ENCODE peak calls at places on chromosomes 12 and 14, in six cellular contexts. One of them, this sample, is unnamed.

GRCh38 chr12:96208346-96208745 is 14.2 kb downstream of the ELK3 start:
- DNase-seq in H1: no peak
- DNase-seq in GM12878: no peak
- DNase-seq in HepG2: no peak
- DNase-seq in HCT116: no peak
- DNase-seq in K562: no peak
- DNase-seq in this sample: peak

GRCh38 chr12:77746108-77746507 is 84.6 kb upstream of the NAV3 start:
- DNase-seq in H1: no peak
- DNase-seq in GM12878: peak
- DNase-seq in HepG2: no peak
- DNase-seq in HCT116: no peak
- DNase-seq in K562: no peak
- DNase-seq in this sample: peak

GRCh38 chr12:19546027-19546426 is 106.7 kb downstream of the AEBP2 start:
- DNase-seq in H1: no peak
- DNase-seq in GM12878: no peak
- DNase-seq in HepG2: no peak
- DNase-seq in HCT116: no peak
- DNase-seq in K562: no peak
- DNase-seq in this sample: peak

GRCh38 chr14:96146131-96146771 is 58.4 kb upstream of the BDKRB2 start:
- DNase-seq in H1: peak
- DNase-seq in GM12878: no peak
- DNase-seq in HepG2: no peak
- DNase-seq in HCT116: no peak
- DNase-seq in K562: no peak
- DNase-seq in this sample: peak

GRCh38 chr14:104822821-104823615 is 22.1 kb downstream of the ZBTB42 start:
- DNase-seq in H1: no peak
- DNase-seq in GM12878: no peak
- DNase-seq in HepG2: no peak
- DNase-seq in HCT116: no peak
- DNase-seq in K562: no peak
- DNase-seq in this sample: no peak

GRCh38 chr14:91354979-91355685 is 62.5 kb downstream of the CCDC88C start:
- DNase-seq in H1: peak
- DNase-seq in GM12878: no peak
- DNase-seq in HepG2: no peak
- DNase-seq in HCT116: no peak
- DNase-seq in K562: peak
- DNase-seq in this sample: no peak

GRCh38 chr14:36390718-36391117 is 70.3 kb upstream of the MBIP start:
- DNase-seq in H1: no peak
- DNase-seq in GM12878: no peak
- DNase-seq in HepG2: no peak
- DNase-seq in HCT116: no peak
- DNase-seq in K562: no peak
- DNase-seq in this sample: no peak

GRCh38 chr14:54025661-54026060 is 69.0 kb upstream of the BMP4 start:
- DNase-seq in H1: no peak
- DNase-seq in GM12878: no peak
- DNase-seq in HepG2: peak
- DNase-seq in HCT116: peak
- DNase-seq in K562: no peak
- DNase-seq in this sample: peak

GRCh38 chr14:29354446-29354845 is 573.2 kb downstream of the PRKD1 start:
- DNase-seq in H1: no peak
- DNase-seq in GM12878: no peak
- DNase-seq in HepG2: no peak
- DNase-seq in HCT116: no peak
- DNase-seq in K562: no peak
- DNase-seq in this sample: no peak

GRCh38 chr14:64807588-64807987 is 72.1 kb downstream of the SPTB start:
- DNase-seq in H1: no peak
- DNase-seq in GM12878: no peak
- DNase-seq in HepG2: no peak
- DNase-seq in HCT116: no peak
- DNase-seq in K562: no peak
- DNase-seq in this sample: no peak

GRCh38 chr12:57089259-57090245 is 638 bp downstream of the NAB2 start:
- DNase-seq in H1: peak
- DNase-seq in GM12878: no peak
- DNase-seq in HepG2: no peak
- DNase-seq in HCT116: no peak
- DNase-seq in K562: peak
- DNase-seq in this sample: peak

GRCh38 chr14:77467801-77468200 is 9.9 kb downstream of the AHSA1 start:
- DNase-seq in H1: no peak
- DNase-seq in GM12878: no peak
- DNase-seq in HepG2: no peak
- DNase-seq in HCT116: no peak
- DNase-seq in K562: no peak
- DNase-seq in this sample: no peak

GRCh38 chr12:39294712-39295111 is 148.2 kb downstream of the KIF21A start:
- DNase-seq in H1: no peak
- DNase-seq in GM12878: no peak
- DNase-seq in HepG2: no peak
- DNase-seq in HCT116: no peak
- DNase-seq in K562: no peak
- DNase-seq in this sample: no peak

GRCh38 chr12:82745062-82745461 is 58.4 kb downstream of the TMTC2 start:
- DNase-seq in H1: no peak
- DNase-seq in GM12878: no peak
- DNase-seq in HepG2: no peak
- DNase-seq in HCT116: no peak
- DNase-seq in K562: no peak
- DNase-seq in this sample: no peak

GRCh38 chr14:32201196-32201815 is 539 bp upstream of the RNU6-7 start:
- DNase-seq in H1: peak
- DNase-seq in GM12878: no peak
- DNase-seq in HepG2: peak
- DNase-seq in HCT116: no peak
- DNase-seq in K562: peak
- DNase-seq in this sample: peak

GRCh38 chr12:45745861-45746277 is 16.4 kb downstream of the ARID2 start:
- DNase-seq in H1: no peak
- DNase-seq in GM12878: no peak
- DNase-seq in HepG2: no peak
- DNase-seq in HCT116: no peak
- DNase-seq in K562: no peak
- DNase-seq in this sample: peak

GRCh38 chr12:117118838-117119591 is 19.8 kb upstream of the TESC start:
- DNase-seq in H1: peak
- DNase-seq in GM12878: no peak
- DNase-seq in HepG2: peak
- DNase-seq in HCT116: no peak
- DNase-seq in K562: no peak
- DNase-seq in this sample: no peak

GRCh38 chr12:7241404-7242005 is 52.0 kb downstream of the PEX5 start:
- DNase-seq in H1: no peak
- DNase-seq in GM12878: no peak
- DNase-seq in HepG2: no peak
- DNase-seq in HCT116: no peak
- DNase-seq in K562: peak
- DNase-seq in this sample: no peak

GRCh38 chr12:39846971-39847661 is 227.5 kb upstream of the ABCD2 start:
- DNase-seq in H1: no peak
- DNase-seq in GM12878: no peak
- DNase-seq in HepG2: peak
- DNase-seq in HCT116: no peak
- DNase-seq in K562: no peak
- DNase-seq in this sample: no peak

GRCh38 chr14:54593860-54594259 is 26.9 kb downstream of the SAMD4A start:
- DNase-seq in H1: no peak
- DNase-seq in GM12878: no peak
- DNase-seq in HepG2: no peak
- DNase-seq in HCT116: no peak
- DNase-seq in K562: no peak
- DNase-seq in this sample: peak

GRCh38 chr12:75690556-75690955 is 179.1 kb upstream of the KRR1 start:
- DNase-seq in H1: no peak
- DNase-seq in GM12878: no peak
- DNase-seq in HepG2: no peak
- DNase-seq in HCT116: no peak
- DNase-seq in K562: no peak
- DNase-seq in this sample: no peak

GRCh38 chr14:59707778-59708635 is 131.4 kb upstream of the CCDC175 start:
- DNase-seq in H1: no peak
- DNase-seq in GM12878: no peak
- DNase-seq in HepG2: no peak
- DNase-seq in HCT116: no peak
- DNase-seq in K562: no peak
- DNase-seq in this sample: no peak

GRCh38 chr12:122021193-122021821 is 377 bp upstream of the BCL7A start:
- DNase-seq in H1: peak
- DNase-seq in GM12878: no peak
- DNase-seq in HepG2: no peak
- DNase-seq in HCT116: no peak
- DNase-seq in K562: no peak
- DNase-seq in this sample: peak

GRCh38 chr14:101458536-101459391 is 102.5 kb upstream of the DIO3 start:
- DNase-seq in H1: peak
- DNase-seq in GM12878: no peak
- DNase-seq in HepG2: no peak
- DNase-seq in HCT116: no peak
- DNase-seq in K562: no peak
- DNase-seq in this sample: no peak

GRCh38 chr12:12582895-12583303 is 20.2 kb upstream of the DUSP16 start:
- DNase-seq in H1: no peak
- DNase-seq in GM12878: peak
- DNase-seq in HepG2: peak
- DNase-seq in HCT116: no peak
- DNase-seq in K562: no peak
- DNase-seq in this sample: no peak

GRCh38 chr14:35121026-35121886 is 534 bp downstream of the PPP2R3C start:
- DNase-seq in H1: no peak
- DNase-seq in GM12878: no peak
- DNase-seq in HepG2: no peak
- DNase-seq in HCT116: no peak
- DNase-seq in K562: peak
- DNase-seq in this sample: no peak

DNA sequence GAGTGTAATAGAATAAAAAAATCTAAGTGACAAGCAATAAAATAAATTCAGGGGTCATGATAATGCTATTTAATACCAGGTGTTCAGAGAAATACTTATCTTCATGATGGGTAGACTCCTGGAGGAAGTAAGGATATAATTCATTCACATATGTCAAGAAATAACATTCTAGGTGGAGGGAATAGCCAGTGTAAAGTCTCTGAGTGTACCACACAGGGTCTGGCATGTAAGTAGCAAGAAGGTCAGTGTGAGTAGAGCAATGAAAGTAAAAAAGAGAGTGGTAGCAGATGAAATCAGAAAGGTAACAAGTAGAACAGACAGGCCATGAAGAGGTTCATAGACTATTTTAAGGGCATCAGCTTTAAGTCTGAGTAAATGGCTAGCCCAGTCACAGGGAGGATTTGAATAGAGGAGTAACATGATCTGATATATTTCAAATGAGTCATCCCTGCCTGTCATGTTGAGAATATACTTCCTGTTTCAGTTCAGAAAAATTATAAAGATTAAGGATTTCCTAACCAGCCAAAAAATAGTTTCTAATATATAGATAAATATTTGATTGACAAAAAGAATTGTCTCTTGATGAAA is 519.9 kb downstream of the C12orf50 start:
- DNase-seq in H1: no peak
- DNase-seq in GM12878: no peak
- DNase-seq in HepG2: no peak
- DNase-seq in HCT116: peak
- DNase-seq in K562: no peak
- DNase-seq in this sample: peak
- TF ChIP-seq MAX in H1: no peak
- TF ChIP-seq MAX in GM12878: no peak
- TF ChIP-seq MAX in HepG2: no peak
- TF ChIP-seq MAX in HCT116: no peak
- TF ChIP-seq MAX in K562: no peak
- TF ChIP-seq MAX in this sample: no peak

GRCh38 chr12:120639771-120640721 is at the start of gene CABP1:
- DNase-seq in H1: peak
- DNase-seq in GM12878: no peak
- DNase-seq in HepG2: peak
- DNase-seq in HCT116: no peak
- DNase-seq in K562: peak
- DNase-seq in this sample: no peak
- TF ChIP-seq EZH2 in H1: no peak
- TF ChIP-seq EZH2 in GM12878: no peak
- TF ChIP-seq EZH2 in HepG2: no peak
- TF ChIP-seq EZH2 in HCT116: no peak
- TF ChIP-seq EZH2 in K562: no peak
- TF ChIP-seq EZH2 in this sample: no peak

GRCh38 chr12:67716817-67717216 is 68.3 kb downstream of the DYRK2 start:
- DNase-seq in H1: no peak
- DNase-seq in GM12878: no peak
- DNase-seq in HepG2: peak
- DNase-seq in HCT116: no peak
- DNase-seq in K562: no peak
- DNase-seq in this sample: no peak
- TF ChIP-seq MAX in H1: no peak
- TF ChIP-seq MAX in GM12878: no peak
- TF ChIP-seq MAX in HepG2: no peak
- TF ChIP-seq MAX in HCT116: no peak
- TF ChIP-seq MAX in K562: no peak
- TF ChIP-seq MAX in this sample: no peak

GRCh38 chr12:115818973-115819372 is 458.5 kb downstream of the MED13L start:
- DNase-seq in H1: no peak
- DNase-seq in GM12878: no peak
- DNase-seq in HepG2: no peak
- DNase-seq in HCT116: no peak
- DNase-seq in K562: no peak
- DNase-seq in this sample: no peak

GRCh38 chr12:115813256-115813655 is 464.2 kb downstream of the MED13L start:
- DNase-seq in H1: no peak
- DNase-seq in GM12878: no peak
- DNase-seq in HepG2: no peak
- DNase-seq in HCT116: no peak
- DNase-seq in K562: no peak
- DNase-seq in this sample: no peak

GRCh38 chr12:115811929-115812328 is 465.6 kb downstream of the MED13L start:
- DNase-seq in H1: no peak
- DNase-seq in GM12878: no peak
- DNase-seq in HepG2: no peak
- DNase-seq in HCT116: no peak
- DNase-seq in K562: no peak
- DNase-seq in this sample: no peak

GRCh38 chr12:115817399-115817798 is 460.1 kb downstream of the MED13L start:
- DNase-seq in H1: no peak
- DNase-seq in GM12878: no peak
- DNase-seq in HepG2: no peak
- DNase-seq in HCT116: no peak
- DNase-seq in K562: no peak
- DNase-seq in this sample: no peak

DNA sequence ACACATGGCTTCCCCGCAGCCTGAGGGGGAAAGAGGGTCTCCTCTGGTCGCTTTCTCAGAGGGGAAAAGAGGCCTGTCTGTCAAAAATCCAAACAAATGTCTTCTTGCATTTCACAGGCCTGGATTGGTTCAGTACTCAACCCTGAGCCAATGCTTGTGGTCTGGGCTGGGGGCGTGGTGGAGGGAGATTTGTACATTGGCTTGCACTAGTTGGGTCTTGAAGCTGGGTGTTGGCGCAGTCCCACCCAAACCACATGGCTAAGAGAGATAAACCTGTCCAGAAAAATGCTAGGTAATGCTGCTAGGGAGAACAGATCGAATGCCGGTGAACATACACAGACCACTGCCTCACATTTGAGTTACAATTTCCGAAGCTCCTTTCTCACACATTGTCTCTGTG is 461.6 kb downstream of the MED13L start:
- DNase-seq in H1: no peak
- DNase-seq in GM12878: no peak
- DNase-seq in HepG2: no peak
- DNase-seq in HCT116: no peak
- DNase-seq in K562: no peak
- DNase-seq in this sample: no peak
- TF ChIP-seq EZH2 in H1: no peak
- TF ChIP-seq EZH2 in GM12878: no peak
- TF ChIP-seq EZH2 in HepG2: no peak
- TF ChIP-seq EZH2 in HCT116: no peak
- TF ChIP-seq EZH2 in K562: no peak
- TF ChIP-seq EZH2 in this sample: no peak

This sample was measured in endothelial cell of umbilical vein.